ENCODE peak calls at places on chromosomes 3 and 15, in seven cellular contexts. G is HT1080; C is AG08395; D is stimulated activated CD4-positive, alpha-beta T cell treated with anti-CD3 and anti-CD28 coated beads, Interleukin-2, amount 100 ng/mL, for 48 hours; O is CD8-positive, alpha-beta memory T cell; B is K562; W is stromal cell of bone marrow. U is an unnamed sample.

GRCh38 chr3:32082727-32083126 is 23.7 kb upstream of the GPD1L start:
- DNase-seq in G (no peak), C (no peak), D (no peak), O (no peak), B (no peak), W (peak; percentile 44), U (no peak)

GRCh38 chr15:68209735-68210408 is 4.7 kb upstream of the CALML4 start:
- DNase-seq in G (peak; percentile 16), C (no peak), D (no peak), O (no peak), B (no peak), W (no peak), U (no peak)

GRCh38 chr3:25424238-25425013 is 3.6 kb upstream of the RARB start:
- DNase-seq in G (no peak), C (peak; percentile 43), D (no peak), O (no peak), B (no peak), W (no peak), U (no peak)

GRCh38 chr3:36681867-36682266 is 82.5 kb downstream of the DCLK3 start:
- DNase-seq in G (no peak), C (no peak), D (no peak), O (no peak), B (no peak), W (no peak), U (no peak)

GRCh38 chr3:181250714-181251113 is 261.2 kb upstream of the DNAJC19 start:
- DNase-seq in G (no peak), C (no peak), D (no peak), O (no peak), B (no peak), W (no peak), U (no peak)

GRCh38 chr3:101784850-101785613 is 6.0 kb downstream of the NXPE3 start:
- DNase-seq in G (no peak), C (no peak), D (no peak), O (peak; percentile 70), B (no peak), W (no peak), U (no peak)

GRCh38 chr15:74129411-74130088 is 836 bp upstream of the ISLR2 start:
- DNase-seq in G (no peak), C (no peak), D (no peak), O (no peak), B (no peak), W (no peak), U (no peak)

GRCh38 chr3:169886671-169887070 is 16.9 kb upstream of the LRRC31 start:
- DNase-seq in G (no peak), C (peak; percentile 61), D (no peak), O (no peak), B (no peak), W (peak; percentile 36), U (no peak)

GRCh38 chr3:177807150-177807875 is 610.0 kb upstream of the TBL1XR1 start:
- DNase-seq in G (no peak), C (no peak), D (no peak), O (no peak), B (no peak), W (no peak), U (no peak)

GRCh38 chr15:71532994-71533393 is 277.4 kb upstream of the NR2E3 start:
- DNase-seq in G (peak; percentile 53), C (peak; percentile 50), D (no peak), O (no peak), B (peak; percentile 66), W (no peak), U (no peak)

U was measured in T-helper 9 cell.